ENCODE peak calls at places on chromosome 13, in eight cellular contexts. One of them, this sample, is unnamed.

GRCh38 chr13:48400820-48401219 is 12.1 kb downstream of the LPAR6 start:
- DNase-seq in adrenal gland: no peak
- DNase-seq in lung: no peak
- DNase-seq in CD4-positive, alpha-beta memory T cell: no peak
- DNase-seq in MM.1S: peak; percentile 12
- DNase-seq in heart left ventricle: no peak
- DNase-seq in cardiac muscle cell: peak; percentile 72
- DNase-seq in fibroblast of lung: peak; percentile 69
- DNase-seq in this sample: no peak

GRCh38 chr13:26344980-26345379 is 91.1 kb downstream of the CDK8 start:
- DNase-seq in fibroblast of lung: no peak
- DNase-seq in cardiac muscle cell: no peak
- DNase-seq in heart left ventricle: no peak
- DNase-seq in CD4-positive, alpha-beta memory T cell: no peak
- DNase-seq in adrenal gland: no peak
- DNase-seq in lung: no peak
- DNase-seq in MM.1S: no peak
- DNase-seq in this sample: no peak

GRCh38 chr13:113669231-113669870 is 2.3 kb downstream of the GRK1 start:
- DNase-seq in CD4-positive, alpha-beta memory T cell: no peak
- DNase-seq in fibroblast of lung: no peak
- DNase-seq in adrenal gland: peak; percentile 7
- DNase-seq in heart left ventricle: peak; percentile 3
- DNase-seq in cardiac muscle cell: no peak
- DNase-seq in lung: no peak
- DNase-seq in MM.1S: no peak
- DNase-seq in this sample: no peak

GRCh38 chr13:113360446-113360845 is 3.5 kb downstream of the GRTP1 start:
- DNase-seq in cardiac muscle cell: no peak
- DNase-seq in heart left ventricle: no peak
- DNase-seq in CD4-positive, alpha-beta memory T cell: no peak
- DNase-seq in fibroblast of lung: no peak
- DNase-seq in MM.1S: no peak
- DNase-seq in adrenal gland: no peak
- DNase-seq in lung: no peak
- DNase-seq in this sample: no peak

GRCh38 chr13:39509616-39510015 is 93.4 kb downstream of the LHFPL6 start:
- DNase-seq in CD4-positive, alpha-beta memory T cell: no peak
- DNase-seq in fibroblast of lung: no peak
- DNase-seq in cardiac muscle cell: no peak
- DNase-seq in MM.1S: no peak
- DNase-seq in lung: no peak
- DNase-seq in heart left ventricle: no peak
- DNase-seq in adrenal gland: no peak
- DNase-seq in this sample: no peak

GRCh38 chr13:37984357-37984756 is 114.8 kb upstream of the TRPC4 start:
- DNase-seq in adrenal gland: no peak
- DNase-seq in MM.1S: no peak
- DNase-seq in CD4-positive, alpha-beta memory T cell: no peak
- DNase-seq in cardiac muscle cell: no peak
- DNase-seq in lung: no peak
- DNase-seq in heart left ventricle: no peak
- DNase-seq in fibroblast of lung: no peak
- DNase-seq in this sample: no peak

GRCh38 chr13:50365683-50366391 is 350.6 kb downstream of the KCNRG start:
- DNase-seq in cardiac muscle cell: no peak
- DNase-seq in lung: peak; percentile 55
- DNase-seq in adrenal gland: no peak
- DNase-seq in MM.1S: peak; percentile 91
- DNase-seq in heart left ventricle: no peak
- DNase-seq in CD4-positive, alpha-beta memory T cell: peak; percentile 57
- DNase-seq in fibroblast of lung: no peak
- DNase-seq in this sample: no peak

GRCh38 chr13:40666905-40667621 is 622 bp upstream of the FOXO1 start:
- DNase-seq in CD4-positive, alpha-beta memory T cell: no peak
- DNase-seq in lung: peak; percentile 69
- DNase-seq in fibroblast of lung: no peak
- DNase-seq in adrenal gland: peak; percentile 33
- DNase-seq in heart left ventricle: peak; percentile 40
- DNase-seq in MM.1S: peak; percentile 33
- DNase-seq in cardiac muscle cell: no peak
- DNase-seq in this sample: peak; percentile 79

GRCh38 chr13:25097426-25097825 is 1.5 kb downstream of the PABPC3 start:
- DNase-seq in cardiac muscle cell: no peak
- DNase-seq in fibroblast of lung: no peak
- DNase-seq in CD4-positive, alpha-beta memory T cell: no peak
- DNase-seq in lung: no peak
- DNase-seq in heart left ventricle: no peak
- DNase-seq in MM.1S: no peak
- DNase-seq in adrenal gland: no peak
- DNase-seq in this sample: no peak

GRCh38 chr13:48144413-48145035 is 49.6 kb upstream of the MED4 start:
- DNase-seq in heart left ventricle: peak; percentile 57
- DNase-seq in CD4-positive, alpha-beta memory T cell: peak; percentile 22
- DNase-seq in cardiac muscle cell: peak; percentile 92
- DNase-seq in fibroblast of lung: peak; percentile 44
- DNase-seq in adrenal gland: peak; percentile 36
- DNase-seq in MM.1S: no peak
- DNase-seq in lung: no peak
- DNase-seq in this sample: peak; percentile 72

GRCh38 chr13:27139565-27139964 is 32.0 kb downstream of the USP12 start:
- DNase-seq in heart left ventricle: no peak
- DNase-seq in fibroblast of lung: no peak
- DNase-seq in CD4-positive, alpha-beta memory T cell: no peak
- DNase-seq in cardiac muscle cell: no peak
- DNase-seq in lung: no peak
- DNase-seq in MM.1S: no peak
- DNase-seq in adrenal gland: no peak
- DNase-seq in this sample: no peak

GRCh38 chr13:98994896-98995295 is 17.0 kb upstream of the DOCK9 start:
- DNase-seq in CD4-positive, alpha-beta memory T cell: peak; percentile 69
- DNase-seq in fibroblast of lung: no peak
- DNase-seq in cardiac muscle cell: no peak
- DNase-seq in heart left ventricle: no peak
- DNase-seq in MM.1S: no peak
- DNase-seq in lung: no peak
- DNase-seq in adrenal gland: no peak
- DNase-seq in this sample: no peak
- H3K4me1 ChIP-seq in CD4-positive, alpha-beta memory T cell: peaks cover 53% of the 10 kb centered on the region
- H3K4me1 ChIP-seq in fibroblast of lung: peaks cover 3% of the 10 kb centered on the region
- H3K4me1 ChIP-seq in cardiac muscle cell: no peaks in the 10 kb centered on the region
- H3K4me1 ChIP-seq in heart left ventricle: peaks cover 16% of the 10 kb centered on the region
- H3K4me1 ChIP-seq in MM.1S: no peaks in the 10 kb centered on the region
- H3K4me1 ChIP-seq in lung: peaks cover 4% of the 10 kb centered on the region
- H3K4me1 ChIP-seq in adrenal gland: peaks cover 19% of the 10 kb centered on the region
- H3K4me1 ChIP-seq in this sample: peaks cover 2% of the 10 kb centered on the region

DNA sequence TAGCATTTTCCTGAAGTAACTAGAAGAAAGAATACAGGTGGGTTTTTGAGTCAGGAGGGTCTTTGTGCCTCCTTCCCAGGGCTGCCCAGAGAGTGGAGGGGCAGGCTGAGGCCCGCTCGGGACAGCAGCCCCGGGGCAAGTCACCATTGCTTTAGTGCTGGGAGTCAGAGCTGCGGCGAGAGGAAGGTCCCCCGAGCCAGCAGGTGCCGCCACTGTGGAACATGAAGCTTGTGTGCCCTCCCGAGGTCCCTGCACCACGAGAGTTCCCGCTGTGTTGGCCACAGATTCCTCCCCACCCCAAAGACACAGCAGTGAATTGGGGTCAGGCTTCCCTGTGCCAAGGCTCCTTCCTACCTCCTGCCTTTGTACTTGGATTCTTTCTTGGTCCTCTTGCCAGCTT is 50.9 kb upstream of the TEX29 start:
- DNase-seq in cardiac muscle cell: no peak
- DNase-seq in MM.1S: no peak
- DNase-seq in CD4-positive, alpha-beta memory T cell: no peak
- DNase-seq in lung: no peak
- DNase-seq in fibroblast of lung: no peak
- DNase-seq in heart left ventricle: no peak
- DNase-seq in adrenal gland: no peak
- DNase-seq in this sample: no peak
- H3K4me3 ChIP-seq in cardiac muscle cell: no peak overlapping the region
- H3K4me3 ChIP-seq in MM.1S: no peak overlapping the region
- H3K4me3 ChIP-seq in CD4-positive, alpha-beta memory T cell: no peak overlapping the region
- H3K4me3 ChIP-seq in lung: no peak overlapping the region
- H3K4me3 ChIP-seq in fibroblast of lung: no peak overlapping the region
- H3K4me3 ChIP-seq in heart left ventricle: no peak overlapping the region
- H3K4me3 ChIP-seq in adrenal gland: no peak overlapping the region
- H3K4me3 ChIP-seq in this sample: no peak overlapping the region

DNA sequence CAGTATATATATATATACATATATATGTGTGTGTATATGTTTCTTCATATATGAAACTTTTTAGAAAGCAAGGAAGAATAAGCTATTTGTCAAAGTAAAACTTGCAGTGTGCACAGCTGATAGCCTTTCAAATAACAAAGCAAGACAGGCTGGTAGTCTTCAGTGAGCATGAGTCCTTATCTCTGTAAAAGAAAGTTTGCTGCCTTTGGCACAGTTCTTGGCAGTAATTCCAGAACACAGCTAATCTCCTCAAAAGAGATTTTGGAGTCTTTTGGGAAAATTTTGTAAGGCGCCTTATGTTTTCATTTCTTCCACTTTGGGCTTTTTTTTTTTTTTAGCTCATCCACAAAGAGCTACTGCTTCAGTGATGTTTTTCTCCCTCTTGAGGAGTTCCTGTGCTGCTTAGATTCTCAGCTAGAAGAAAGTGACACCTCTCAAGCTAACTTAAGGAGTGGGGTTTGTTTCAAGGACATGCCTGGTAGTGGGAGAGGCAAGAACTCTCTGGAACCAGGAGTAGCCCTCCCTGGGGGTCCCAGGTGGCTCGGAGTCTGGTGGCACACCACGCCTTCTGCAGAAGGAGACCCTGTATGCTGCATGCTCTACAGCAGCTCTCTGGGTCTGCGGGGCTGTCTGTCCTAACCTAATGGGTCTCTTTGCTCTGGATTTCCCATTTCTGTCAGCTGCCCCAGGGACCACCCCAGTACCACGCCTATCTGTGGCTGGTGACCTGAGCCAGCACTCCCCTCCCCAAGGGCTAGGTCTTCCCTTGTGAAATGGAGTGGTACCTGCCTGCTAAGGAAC is 58.8 kb downstream of the TNFRSF19 start:
- DNase-seq in CD4-positive, alpha-beta memory T cell: no peak
- DNase-seq in lung: no peak
- DNase-seq in fibroblast of lung: peak; percentile 43
- DNase-seq in MM.1S: no peak
- DNase-seq in adrenal gland: no peak
- DNase-seq in cardiac muscle cell: peak; percentile 80
- DNase-seq in heart left ventricle: no peak
- DNase-seq in this sample: no peak
- H3K4me1 ChIP-seq in CD4-positive, alpha-beta memory T cell: no peaks in the 10 kb centered on the region
- H3K4me1 ChIP-seq in lung: no peaks in the 10 kb centered on the region
- H3K4me1 ChIP-seq in fibroblast of lung: no peaks in the 10 kb centered on the region
- H3K4me1 ChIP-seq in MM.1S: no peaks in the 10 kb centered on the region
- H3K4me1 ChIP-seq in adrenal gland: peaks cover 6% of the 10 kb centered on the region
- H3K4me1 ChIP-seq in cardiac muscle cell: peaks cover 20% of the 10 kb centered on the region
- H3K4me1 ChIP-seq in heart left ventricle: peaks cover 40% of the 10 kb centered on the region
- H3K4me1 ChIP-seq in this sample: no peaks in the 10 kb centered on the region

GRCh38 chr13:73335226-73335625 is 276.4 kb downstream of the KLF5 start:
- DNase-seq in fibroblast of lung: peak; percentile 67
- DNase-seq in CD4-positive, alpha-beta memory T cell: no peak
- DNase-seq in heart left ventricle: no peak
- DNase-seq in MM.1S: no peak
- DNase-seq in adrenal gland: no peak
- DNase-seq in lung: no peak
- DNase-seq in cardiac muscle cell: peak; percentile 48
- DNase-seq in this sample: no peak
- H3K4me3 ChIP-seq in fibroblast of lung: no peak overlapping the region
- H3K4me3 ChIP-seq in CD4-positive, alpha-beta memory T cell: no peak overlapping the region
- H3K4me3 ChIP-seq in heart left ventricle: no peak overlapping the region
- H3K4me3 ChIP-seq in MM.1S: no peak overlapping the region
- H3K4me3 ChIP-seq in adrenal gland: no peak overlapping the region
- H3K4me3 ChIP-seq in lung: no peak overlapping the region
- H3K4me3 ChIP-seq in cardiac muscle cell: no peak overlapping the region
- H3K4me3 ChIP-seq in this sample: no peak overlapping the region

GRCh38 chr13:30744056-30744684 is 8.8 kb downstream of the ALOX5AP start:
- DNase-seq in CD4-positive, alpha-beta memory T cell: peak; percentile 92
- DNase-seq in heart left ventricle: no peak
- DNase-seq in MM.1S: peak; percentile 88
- DNase-seq in fibroblast of lung: peak; percentile 60
- DNase-seq in cardiac muscle cell: no peak
- DNase-seq in adrenal gland: peak; percentile 76
- DNase-seq in lung: peak; percentile 63
- DNase-seq in this sample: peak; percentile 62
- H3K4me1 ChIP-seq in CD4-positive, alpha-beta memory T cell: peaks cover 65% of the 10 kb centered on the region
- H3K4me1 ChIP-seq in heart left ventricle: peaks cover 18% of the 10 kb centered on the region
- H3K4me1 ChIP-seq in MM.1S: peaks cover 23% of the 10 kb centered on the region
- H3K4me1 ChIP-seq in fibroblast of lung: peaks cover 22% of the 10 kb centered on the region
- H3K4me1 ChIP-seq in cardiac muscle cell: peaks cover 28% of the 10 kb centered on the region
- H3K4me1 ChIP-seq in adrenal gland: peaks cover 50% of the 10 kb centered on the region
- H3K4me1 ChIP-seq in lung: no peaks in the 10 kb centered on the region
- H3K4me1 ChIP-seq in this sample: peaks cover 21% of the 10 kb centered on the region

GRCh38 chr13:96294930-96295657 is 205.2 kb downstream of the HS6ST3 start:
- DNase-seq in heart left ventricle: no peak
- DNase-seq in adrenal gland: no peak
- DNase-seq in fibroblast of lung: no peak
- DNase-seq in MM.1S: peak; percentile 8
- DNase-seq in cardiac muscle cell: no peak
- DNase-seq in CD4-positive, alpha-beta memory T cell: no peak
- DNase-seq in lung: no peak
- DNase-seq in this sample: no peak
- H3K4me3 ChIP-seq in heart left ventricle: no peak overlapping the region
- H3K4me3 ChIP-seq in adrenal gland: no peak overlapping the region
- H3K4me3 ChIP-seq in fibroblast of lung: no peak overlapping the region
- H3K4me3 ChIP-seq in MM.1S: no peak overlapping the region
- H3K4me3 ChIP-seq in cardiac muscle cell: no peak overlapping the region
- H3K4me3 ChIP-seq in CD4-positive, alpha-beta memory T cell: no peak overlapping the region
- H3K4me3 ChIP-seq in lung: no peak overlapping the region
- H3K4me3 ChIP-seq in this sample: no peak overlapping the region

DNA sequence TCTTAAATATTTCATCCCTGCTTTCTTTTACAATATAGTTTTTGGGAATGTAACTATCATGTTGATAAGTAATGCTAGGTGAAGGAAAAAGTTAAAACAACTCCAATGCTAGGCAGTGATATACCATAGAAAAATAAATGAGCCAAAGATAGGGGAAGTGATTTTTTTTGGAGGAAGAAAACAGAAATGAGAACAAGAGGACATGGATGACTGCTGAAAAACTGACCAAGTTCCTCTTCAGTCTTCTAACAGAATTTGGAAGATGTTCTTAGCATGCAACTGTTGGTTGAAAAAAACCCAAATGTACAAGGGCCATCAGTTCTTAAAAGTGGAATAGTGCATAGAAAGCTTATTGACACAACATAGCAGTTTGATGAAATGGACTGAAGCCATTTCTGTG is 262.5 kb upstream of the STARD13 start:
- DNase-seq in heart left ventricle: no peak
- DNase-seq in CD4-positive, alpha-beta memory T cell: no peak
- DNase-seq in cardiac muscle cell: no peak
- DNase-seq in fibroblast of lung: no peak
- DNase-seq in adrenal gland: no peak
- DNase-seq in lung: no peak
- DNase-seq in MM.1S: no peak
- DNase-seq in this sample: no peak
- H3K4me1 ChIP-seq in heart left ventricle: peaks cover 23% of the 10 kb centered on the region
- H3K4me1 ChIP-seq in CD4-positive, alpha-beta memory T cell: peaks cover 22% of the 10 kb centered on the region
- H3K4me1 ChIP-seq in cardiac muscle cell: peaks cover 14% of the 10 kb centered on the region
- H3K4me1 ChIP-seq in fibroblast of lung: peaks cover 3% of the 10 kb centered on the region
- H3K4me1 ChIP-seq in adrenal gland: peaks cover 15% of the 10 kb centered on the region
- H3K4me1 ChIP-seq in lung: peaks cover 6% of the 10 kb centered on the region
- H3K4me1 ChIP-seq in MM.1S: peaks cover 11% of the 10 kb centered on the region
- H3K4me1 ChIP-seq in this sample: peaks cover 16% of the 10 kb centered on the region

GRCh38 chr13:87035538-87035937 is 635.6 kb upstream of the SLITRK5 start:
- DNase-seq in adrenal gland: no peak
- DNase-seq in cardiac muscle cell: peak; percentile 0
- DNase-seq in heart left ventricle: no peak
- DNase-seq in fibroblast of lung: no peak
- DNase-seq in CD4-positive, alpha-beta memory T cell: no peak
- DNase-seq in lung: no peak
- DNase-seq in MM.1S: no peak
- DNase-seq in this sample: no peak
- H3K4me3 ChIP-seq in adrenal gland: no peak overlapping the region
- H3K4me3 ChIP-seq in cardiac muscle cell: no peak overlapping the region
- H3K4me3 ChIP-seq in heart left ventricle: no peak overlapping the region
- H3K4me3 ChIP-seq in fibroblast of lung: no peak overlapping the region
- H3K4me3 ChIP-seq in CD4-positive, alpha-beta memory T cell: no peak overlapping the region
- H3K4me3 ChIP-seq in lung: no peak overlapping the region
- H3K4me3 ChIP-seq in MM.1S: no peak overlapping the region
- H3K4me3 ChIP-seq in this sample: no peak overlapping the region

This sample was measured in ascending aorta.